ENCODE peak calls at places on chromosomes 3 and 15, in four cellular contexts. One of them, this sample, is unnamed.

GRCh38 chr15:59329570-59330350 is 42.9 kb downstream of the MYO1E start:
- DNase-seq in NB4: no peak
- DNase-seq in lower lobe of right lung: no peak
- DNase-seq in neuronal stem cell: no peak
- DNase-seq in this sample: no peak

GRCh38 chr3:169146866-169147245 is 516.7 kb downstream of the MECOM start:
- DNase-seq in NB4: no peak
- DNase-seq in lower lobe of right lung: no peak
- DNase-seq in neuronal stem cell: no peak
- DNase-seq in this sample: peak; percentile 12

GRCh38 chr15:82553846-82554245 is 13.6 kb upstream of the RPS17 start:
- DNase-seq in NB4: no peak
- DNase-seq in lower lobe of right lung: no peak
- DNase-seq in neuronal stem cell: no peak
- DNase-seq in this sample: no peak

GRCh38 chr15:78438595-78439285 is 724 bp downstream of the IREB2 start:
- DNase-seq in NB4: peak; percentile 64
- DNase-seq in lower lobe of right lung: no peak
- DNase-seq in neuronal stem cell: peak; percentile 57
- DNase-seq in this sample: peak; percentile 61

GRCh38 chr3:37751967-37752660 is 109.6 kb upstream of the CTDSPL start:
- DNase-seq in NB4: no peak
- DNase-seq in lower lobe of right lung: no peak
- DNase-seq in neuronal stem cell: no peak
- DNase-seq in this sample: no peak

GRCh38 chr3:10473581-10474438 is 31.6 kb downstream of the ATP2B2 start:
- DNase-seq in NB4: no peak
- DNase-seq in lower lobe of right lung: no peak
- DNase-seq in neuronal stem cell: no peak
- DNase-seq in this sample: no peak

GRCh38 chr15:63870403-63871209 is 36.9 kb upstream of the HERC1 start:
- DNase-seq in NB4: peak; percentile 64
- DNase-seq in lower lobe of right lung: no peak
- DNase-seq in neuronal stem cell: peak; percentile 57
- DNase-seq in this sample: peak; percentile 33

GRCh38 chr15:72155021-72155621 is 36.9 kb downstream of the SENP8 start:
- DNase-seq in NB4: no peak
- DNase-seq in lower lobe of right lung: peak; percentile 95
- DNase-seq in neuronal stem cell: no peak
- DNase-seq in this sample: no peak

GRCh38 chr15:68418611-68419161 is 13.3 kb downstream of the ITGA11 start:
- DNase-seq in NB4: no peak
- DNase-seq in lower lobe of right lung: no peak
- DNase-seq in neuronal stem cell: no peak
- DNase-seq in this sample: peak; percentile 18

GRCh38 chr3:40152482-40153133 is 156.9 kb upstream of the EIF1B start:
- DNase-seq in NB4: no peak
- DNase-seq in lower lobe of right lung: no peak
- DNase-seq in neuronal stem cell: no peak
- DNase-seq in this sample: no peak

GRCh38 chr3:119870512-119870911 is 88.6 kb downstream of the NR1I2 start:
- DNase-seq in NB4: no peak
- DNase-seq in lower lobe of right lung: no peak
- DNase-seq in neuronal stem cell: no peak
- DNase-seq in this sample: no peak

GRCh38 chr3:129276385-129276784 is 2.3 kb upstream of the HMCES start:
- DNase-seq in NB4: no peak
- DNase-seq in lower lobe of right lung: no peak
- DNase-seq in neuronal stem cell: no peak
- DNase-seq in this sample: no peak

GRCh38 chr15:70713547-70714414 is 49.6 kb downstream of the UACA start:
- DNase-seq in NB4: no peak
- DNase-seq in lower lobe of right lung: no peak
- DNase-seq in neuronal stem cell: no peak
- DNase-seq in this sample: no peak

GRCh38 chr3:24508423-24508839 is 13.8 kb upstream of the THRB start:
- DNase-seq in NB4: no peak
- DNase-seq in lower lobe of right lung: no peak
- DNase-seq in neuronal stem cell: no peak
- DNase-seq in this sample: no peak

GRCh38 chr3:175605851-175606250 is 746.7 kb downstream of the NAALADL2 start:
- DNase-seq in NB4: no peak
- DNase-seq in lower lobe of right lung: no peak
- DNase-seq in neuronal stem cell: peak; percentile 33
- DNase-seq in this sample: peak; percentile 26

GRCh38 chr3:11568503-11569155 is 75.1 kb downstream of the VGLL4 start:
- DNase-seq in NB4: no peak
- DNase-seq in lower lobe of right lung: no peak
- DNase-seq in neuronal stem cell: no peak
- DNase-seq in this sample: no peak
- H3K4me3 ChIP-seq in NB4: no peak overlapping the region
- H3K4me3 ChIP-seq in lower lobe of right lung: no peak overlapping the region
- H3K4me3 ChIP-seq in neuronal stem cell: no peak overlapping the region
- H3K4me3 ChIP-seq in this sample: no peak overlapping the region

GRCh38 chr3:152853196-152853595 is 18.3 kb downstream of the P2RY1 start:
- DNase-seq in NB4: no peak
- DNase-seq in lower lobe of right lung: no peak
- DNase-seq in neuronal stem cell: no peak
- DNase-seq in this sample: no peak

GRCh38 chr3:152858170-152858800 is 23.4 kb downstream of the P2RY1 start:
- DNase-seq in NB4: no peak
- DNase-seq in lower lobe of right lung: no peak
- DNase-seq in neuronal stem cell: no peak
- DNase-seq in this sample: no peak

GRCh38 chr3:152860736-152861135 is 25.8 kb downstream of the P2RY1 start:
- DNase-seq in NB4: no peak
- DNase-seq in lower lobe of right lung: no peak
- DNase-seq in neuronal stem cell: no peak
- DNase-seq in this sample: no peak

GRCh38 chr3:152857082-152857481 is 22.2 kb downstream of the P2RY1 start:
- DNase-seq in NB4: no peak
- DNase-seq in lower lobe of right lung: peak; percentile 47
- DNase-seq in neuronal stem cell: no peak
- DNase-seq in this sample: no peak
- H3K4me3 ChIP-seq in NB4: no peak overlapping the region
- H3K4me3 ChIP-seq in lower lobe of right lung: no peak overlapping the region
- H3K4me3 ChIP-seq in neuronal stem cell: no peak overlapping the region
- H3K4me3 ChIP-seq in this sample: no peak overlapping the region

GRCh38 chr15:60391722-60392340 is 6.0 kb downstream of the ANXA2 start:
- DNase-seq in NB4: no peak
- DNase-seq in lower lobe of right lung: no peak
- DNase-seq in neuronal stem cell: no peak
- DNase-seq in this sample: no peak
- H3K4me3 ChIP-seq in NB4: no peak overlapping the region
- H3K4me3 ChIP-seq in lower lobe of right lung: peak overlapping the region; percentile 9
- H3K4me3 ChIP-seq in neuronal stem cell: no peak overlapping the region
- H3K4me3 ChIP-seq in this sample: no peak overlapping the region

DNA sequence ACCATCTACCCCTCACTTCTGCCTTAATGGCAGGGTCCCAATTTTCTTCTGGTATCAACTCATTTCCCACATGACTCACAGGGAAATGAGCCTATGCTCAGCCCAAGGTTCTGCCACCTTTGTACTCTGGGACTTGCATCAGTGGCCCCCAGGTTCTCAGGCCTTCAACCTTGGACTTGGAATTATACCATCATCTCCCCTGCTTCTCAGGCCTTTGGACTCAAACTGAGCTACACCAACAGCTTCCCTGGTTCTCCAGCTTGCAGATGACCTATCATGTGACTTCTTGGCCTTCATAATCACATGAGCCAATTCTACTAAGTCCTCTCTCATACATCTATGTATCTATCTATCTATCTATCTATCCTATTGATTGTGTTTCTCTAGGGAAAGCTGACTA is 149.5 kb downstream of the PLCH1 start:
- DNase-seq in NB4: no peak
- DNase-seq in lower lobe of right lung: no peak
- DNase-seq in neuronal stem cell: no peak
- DNase-seq in this sample: no peak
- H3K4me3 ChIP-seq in NB4: no peak overlapping the region
- H3K4me3 ChIP-seq in lower lobe of right lung: no peak overlapping the region
- H3K4me3 ChIP-seq in neuronal stem cell: no peak overlapping the region
- H3K4me3 ChIP-seq in this sample: no peak overlapping the region

GRCh38 chr15:96330450-96331140 is at the start of gene NR2F2:
- DNase-seq in NB4: peak; percentile 98
- DNase-seq in lower lobe of right lung: peak; percentile 97
- DNase-seq in neuronal stem cell: peak; percentile 98
- DNase-seq in this sample: peak; percentile 94
- H3K4me3 ChIP-seq in NB4: peak within 1 kb of the TSS; percentile 82
- H3K4me3 ChIP-seq in lower lobe of right lung: peak within 1 kb of the TSS; percentile 71
- H3K4me3 ChIP-seq in neuronal stem cell: peak within 1 kb of the TSS; percentile 81
- H3K4me3 ChIP-seq in this sample: peak within 1 kb of the TSS; percentile 68

GRCh38 chr3:184737641-184738518 is 26.0 kb upstream of the MAGEF1 start:
- DNase-seq in NB4: no peak
- DNase-seq in lower lobe of right lung: no peak
- DNase-seq in neuronal stem cell: no peak
- DNase-seq in this sample: no peak
- H3K4me3 ChIP-seq in NB4: no peak overlapping the region
- H3K4me3 ChIP-seq in lower lobe of right lung: no peak overlapping the region
- H3K4me3 ChIP-seq in neuronal stem cell: no peak overlapping the region
- H3K4me3 ChIP-seq in this sample: no peak overlapping the region

GRCh38 chr3:69353088-69353478 is 32.8 kb downstream of the FRMD4B start:
- DNase-seq in NB4: no peak
- DNase-seq in lower lobe of right lung: no peak
- DNase-seq in neuronal stem cell: no peak
- DNase-seq in this sample: no peak
- H3K4me3 ChIP-seq in NB4: no peak overlapping the region
- H3K4me3 ChIP-seq in lower lobe of right lung: peak overlapping the region; percentile 37
- H3K4me3 ChIP-seq in neuronal stem cell: no peak overlapping the region
- H3K4me3 ChIP-seq in this sample: no peak overlapping the region

GRCh38 chr3:158731525-158731924 is 732 bp downstream of the RARRES1 start:
- DNase-seq in NB4: no peak
- DNase-seq in lower lobe of right lung: no peak
- DNase-seq in neuronal stem cell: no peak
- DNase-seq in this sample: no peak

GRCh38 chr3:158735296-158736033 is 3.2 kb upstream of the RARRES1 start:
- DNase-seq in NB4: no peak
- DNase-seq in lower lobe of right lung: no peak
- DNase-seq in neuronal stem cell: no peak
- DNase-seq in this sample: no peak

GRCh38 chr3:158728851-158729250 is 3.4 kb downstream of the RARRES1 start:
- DNase-seq in NB4: no peak
- DNase-seq in lower lobe of right lung: no peak
- DNase-seq in neuronal stem cell: no peak
- DNase-seq in this sample: no peak

GRCh38 chr3:158731938-158732855 is at the start of gene RARRES1:
- DNase-seq in NB4: no peak
- DNase-seq in lower lobe of right lung: peak; percentile 87
- DNase-seq in neuronal stem cell: peak; percentile 42
- DNase-seq in this sample: no peak

DNA sequence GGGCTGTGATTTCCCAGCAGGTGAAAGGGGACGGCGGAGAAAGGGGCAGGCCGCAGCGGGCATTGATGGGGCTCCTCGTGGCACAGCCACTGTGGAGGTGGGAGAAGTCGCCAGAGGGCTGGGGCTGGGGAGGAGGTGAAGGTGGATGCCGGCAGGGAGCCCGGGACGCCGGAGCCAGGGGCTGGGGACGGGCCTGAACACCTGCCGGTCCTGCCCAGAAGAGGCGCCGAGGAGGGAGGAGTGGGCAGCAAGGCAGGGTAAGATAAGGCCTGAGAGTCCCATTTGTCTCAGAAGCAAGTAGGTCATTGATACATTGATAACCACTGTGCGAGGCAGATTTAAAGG is 571 bp upstream of the RARRES1 start:
- DNase-seq in NB4: no peak
- DNase-seq in lower lobe of right lung: no peak
- DNase-seq in neuronal stem cell: no peak
- DNase-seq in this sample: no peak
- H3K4me3 ChIP-seq in NB4: no peak overlapping the region
- H3K4me3 ChIP-seq in lower lobe of right lung: peak overlapping the region; percentile 73
- H3K4me3 ChIP-seq in neuronal stem cell: no peak overlapping the region
- H3K4me3 ChIP-seq in this sample: no peak overlapping the region

GRCh38 chr15:93059442-93059841 is 29.6 kb downstream of the RGMA start:
- DNase-seq in NB4: no peak
- DNase-seq in lower lobe of right lung: no peak
- DNase-seq in neuronal stem cell: no peak
- DNase-seq in this sample: no peak
- H3K4me3 ChIP-seq in NB4: no peak overlapping the region
- H3K4me3 ChIP-seq in lower lobe of right lung: no peak overlapping the region
- H3K4me3 ChIP-seq in neuronal stem cell: no peak overlapping the region
- H3K4me3 ChIP-seq in this sample: no peak overlapping the region

GRCh38 chr15:36407647-36408046 is 171.8 kb upstream of the CDIN1 start:
- DNase-seq in NB4: no peak
- DNase-seq in lower lobe of right lung: no peak
- DNase-seq in neuronal stem cell: no peak
- DNase-seq in this sample: peak; percentile 67
- H3K4me3 ChIP-seq in NB4: no peak overlapping the region
- H3K4me3 ChIP-seq in lower lobe of right lung: no peak overlapping the region
- H3K4me3 ChIP-seq in neuronal stem cell: no peak overlapping the region
- H3K4me3 ChIP-seq in this sample: no peak overlapping the region